ENCODE peak calls at places on chromosome 6, in five cellular contexts. X is AG08395; S is BJ; Y is activated T-helper 1 cell treated with anti-CD3 and anti-CD28 coated beads, Interleukin-12 subunit alpha, Interleukin-12 subunit beta, Interleukin-2, Interleukin-4 antibody, amounts not matched to agents 30 ng/mL and 10 ng/mL and 1 ng/mL, durations not matched to agents 14 hours and 24 hours and 36 hours; P is T follicular helper cell. J is an unnamed sample.

GRCh38 chr6:119308048-119308570 is 41.5 kb downstream of the MAN1A1 start:
- DNase-seq in X (peak; percentile 52), S (peak; percentile 26), Y (no peak), P (no peak), J (no peak)

GRCh38 chr6:55756711-55757110 is 118.7 kb downstream of the BMP5 start:
- DNase-seq in P (no peak), Y (no peak), S (no peak), X (no peak), J (no peak)

GRCh38 chr6:79225718-79226117 is 8.8 kb downstream of the HMGN3 start:
- DNase-seq in S (no peak), X (no peak), P (no peak), Y (no peak), J (no peak)

GRCh38 chr6:11111769-11112437 is 378 bp upstream of the ERVFRD-1 start:
- DNase-seq in X (no peak), P (no peak), Y (no peak), S (no peak), J (no peak)

GRCh38 chr6:95670011-95670463 is 92.7 kb downstream of the MANEA start:
- DNase-seq in P (no peak), S (no peak), Y (no peak), X (no peak), J (no peak)

GRCh38 chr6:125201961-125202729 is 48.6 kb downstream of the TPD52L1 start:
- DNase-seq in P (no peak), S (no peak), X (peak; percentile 48), Y (no peak), J (peak; percentile 81)

GRCh38 chr6:35181933-35182612 is 31.7 kb upstream of the SCUBE3 start:
- DNase-seq in Y (no peak), S (peak; percentile 21), P (no peak), X (peak; percentile 77), J (peak; percentile 90)

GRCh38 chr6:56594699-56595098 is 48.0 kb downstream of the DST start:
- DNase-seq in P (peak; percentile 2), Y (no peak), S (no peak), X (no peak), J (peak; percentile 45)

J was measured in right cardiac atrium.